ENCODE peak calls at places on chromosomes 7 and 10, in six cellular contexts. O, R, W, M, D and X are unnamed samples.

GRCh38 chr7:3722396-3722846 is 421.4 kb downstream of the SDK1 start:
- DNase-seq in O (peak; percentile 45), D (peak; percentile 81), R (peak; percentile 93), M (peak; percentile 51), W (peak; percentile 7), X (peak; percentile 2)

GRCh38 chr7:139567647-139568345 is 44.3 kb downstream of the CLEC2L start:
- DNase-seq in R (no peak), O (no peak), W (peak; percentile 51), D (no peak), M (no peak), X (no peak)

GRCh38 chr10:118721005-118721876 is 33.5 kb downstream of the CACUL1 start:
- DNase-seq in W (peak; percentile 89), M (peak; percentile 66), D (peak; percentile 73), R (no peak), O (peak; percentile 63), X (peak; percentile 62)

GRCh38 chr7:34973400-34973760 is 63.9 kb downstream of the DPY19L1 start:
- DNase-seq in D (no peak), W (no peak), R (no peak), M (no peak), O (no peak), X (no peak)

GRCh38 chr10:46516660-46517416 is 39.6 kb downstream of the GPRIN2 start:
- DNase-seq in R (peak; percentile 28), O (no peak), W (peak; percentile 53), M (peak; percentile 80), D (peak; percentile 43), X (peak; percentile 96)

GRCh38 chr10:86258940-86259339 is 107.7 kb downstream of the GRID1 start:
- DNase-seq in O (no peak), D (peak; percentile 24), M (no peak), W (no peak), R (peak; percentile 27), X (no peak)

GRCh38 chr7:75756340-75757297 is 15.4 kb downstream of the CCL26 start:
- DNase-seq in R (no peak), O (no peak), M (peak; percentile 65), D (no peak), W (peak; percentile 68), X (peak; percentile 53)

GRCh38 chr7:38374507-38374906 is 101.1 kb upstream of the TARP start:
- DNase-seq in R (no peak), D (peak; percentile 70), O (no peak), M (peak; percentile 38), W (peak; percentile 42), X (peak; percentile 34)

GRCh38 chr7:144011458-144012230 is 11.5 kb downstream of the OR6B1 start:
- DNase-seq in R (no peak), W (no peak), D (no peak), O (no peak), M (peak; percentile 17), X (peak; percentile 51)

GRCh38 chr7:44104880-44105771 is 981 bp downstream of the AEBP1 start:
- DNase-seq in O (peak; percentile 27), D (peak; percentile 67), W (no peak), M (peak; percentile 79), R (no peak), X (peak; percentile 46)

GRCh38 chr7:44103566-44103940 is 592 bp upstream of the AEBP1 start:
- DNase-seq in O (no peak), M (no peak), D (no peak), R (no peak), W (no peak), X (no peak)

GRCh38 chr7:44102846-44103565 is 1.1 kb upstream of the AEBP1 start:
- DNase-seq in M (no peak), O (no peak), D (no peak), R (no peak), W (no peak), X (no peak)

GRCh38 chr7:44105832-44106231 is 1.7 kb downstream of the AEBP1 start:
- DNase-seq in M (no peak), D (no peak), R (no peak), W (no peak), O (no peak), X (no peak)

GRCh38 chr7:44103941-44104879 is at the start of gene AEBP1:
- DNase-seq in R (peak; percentile 73), M (peak; percentile 55), O (peak; percentile 30), D (peak; percentile 78), W (peak; percentile 20), X (no peak)
- H4K91ac ChIP-seq in R (no peak within 1 kb of the TSS), M (peak within 1 kb of the TSS; percentile 88), O (no peak within 1 kb of the TSS), D (no peak within 1 kb of the TSS), W (peak within 1 kb of the TSS; percentile 56), X (peak within 1 kb of the TSS; percentile 10)

GRCh38 chr10:14360515-14360914 is 29.8 kb upstream of the FRMD4A start:
- DNase-seq in M (no peak), W (no peak), D (no peak), O (no peak), R (no peak), X (no peak)

GRCh38 chr10:14360951-14361350 is 30.2 kb upstream of the FRMD4A start:
- DNase-seq in M (no peak), D (no peak), R (no peak), W (no peak), O (no peak), X (no peak)

GRCh38 chr10:14358886-14359573 is 28.3 kb upstream of the FRMD4A start:
- DNase-seq in M (no peak), D (no peak), W (no peak), R (no peak), O (no peak), X (no peak)

GRCh38 chr10:14365231-14365744 is 34.6 kb upstream of the FRMD4A start:
- DNase-seq in D (no peak), O (no peak), R (no peak), W (no peak), M (no peak), X (peak; percentile 17)

GRCh38 chr10:14362098-14362497 is 31.4 kb upstream of the FRMD4A start:
- DNase-seq in W (no peak), R (no peak), O (no peak), M (no peak), D (no peak), X (peak; percentile 35)
- H3K14ac ChIP-seq in W (no peak overlapping the region), R (no peak overlapping the region), O (no peak overlapping the region), M (no peak overlapping the region), D (no peak overlapping the region), X (peak overlapping the region; percentile 12)

GRCh38 chr10:88077977-88078376 is 214.6 kb downstream of the PTEN start:
- DNase-seq in M (no peak), O (no peak), R (no peak), D (no peak), W (no peak), X (no peak)
- H3K23ac ChIP-seq in M (no peak overlapping the region), O (no peak overlapping the region), R (no peak overlapping the region), D (no peak overlapping the region), W (no peak overlapping the region), X (no peak overlapping the region)

DNA sequence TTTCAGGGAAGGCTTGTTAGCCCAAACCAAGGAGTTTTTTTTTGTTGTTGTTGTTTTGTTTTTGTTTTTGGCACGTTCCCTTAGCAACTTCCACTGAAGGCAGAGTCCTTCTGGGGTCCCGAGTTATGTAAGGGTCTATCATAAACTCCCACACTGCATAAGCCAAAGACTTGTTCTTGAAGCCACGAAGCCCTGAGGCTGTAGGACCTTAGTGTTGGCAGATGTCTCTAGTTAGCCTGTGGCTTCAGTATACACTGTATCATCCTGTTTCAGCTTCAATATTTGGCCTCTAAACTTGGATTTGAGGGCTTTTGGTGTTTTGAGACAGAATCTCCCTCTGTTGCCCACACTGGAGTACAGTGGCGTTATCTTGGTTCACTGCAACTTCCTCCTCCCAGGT is 13.6 kb downstream of the KPNA7 start:
- DNase-seq in D (no peak), O (no peak), M (no peak), W (no peak), R (no peak), X (no peak)
- H4K91ac ChIP-seq in D (no peak overlapping the region), O (no peak overlapping the region), M (no peak overlapping the region), W (no peak overlapping the region), R (no peak overlapping the region), X (no peak overlapping the region)